ENCODE peak calls at places on chromosomes 5 and 9, in nine cellular contexts. One of them, this sample, is unnamed.

GRCh38 chr5:23631283-23632045 is 124.1 kb downstream of the PRDM9 start:
- DNase-seq in IMR-90: peak; percentile 1
- DNase-seq in astrocyte: no peak
- DNase-seq in transverse colon: no peak
- DNase-seq in kidney epithelial cell: peak; percentile 23
- DNase-seq in ascending aorta: no peak
- DNase-seq in uterus: no peak
- DNase-seq in heart right ventricle: no peak
- DNase-seq in stomach: no peak
- DNase-seq in this sample: peak; percentile 87

GRCh38 chr5:78972654-78973428 is 12.3 kb downstream of the ARSB start:
- DNase-seq in IMR-90: peak; percentile 67
- DNase-seq in astrocyte: peak; percentile 63
- DNase-seq in transverse colon: peak; percentile 42
- DNase-seq in kidney epithelial cell: no peak
- DNase-seq in ascending aorta: no peak
- DNase-seq in uterus: peak; percentile 71
- DNase-seq in heart right ventricle: no peak
- DNase-seq in stomach: peak; percentile 43
- DNase-seq in this sample: no peak

GRCh38 chr9:11149065-11149464 is 536.3 kb upstream of the PTPRD start:
- DNase-seq in IMR-90: no peak
- DNase-seq in astrocyte: no peak
- DNase-seq in transverse colon: no peak
- DNase-seq in kidney epithelial cell: no peak
- DNase-seq in ascending aorta: no peak
- DNase-seq in uterus: no peak
- DNase-seq in heart right ventricle: no peak
- DNase-seq in stomach: no peak
- DNase-seq in this sample: no peak

GRCh38 chr5:164921722-164922121 is 1416.3 kb downstream of the MAT2B start:
- DNase-seq in IMR-90: no peak
- DNase-seq in astrocyte: no peak
- DNase-seq in transverse colon: no peak
- DNase-seq in kidney epithelial cell: no peak
- DNase-seq in ascending aorta: no peak
- DNase-seq in uterus: no peak
- DNase-seq in heart right ventricle: no peak
- DNase-seq in stomach: no peak
- DNase-seq in this sample: no peak

GRCh38 chr5:163504091-163504931 is 1.1 kb upstream of the MAT2B start:
- DNase-seq in IMR-90: peak; percentile 52
- DNase-seq in astrocyte: peak; percentile 62
- DNase-seq in transverse colon: peak; percentile 60
- DNase-seq in kidney epithelial cell: no peak
- DNase-seq in ascending aorta: no peak
- DNase-seq in uterus: peak; percentile 37
- DNase-seq in heart right ventricle: peak; percentile 16
- DNase-seq in stomach: peak; percentile 57
- DNase-seq in this sample: peak; percentile 35

GRCh38 chr5:108615216-108615615 is 132.5 kb upstream of the FER start:
- DNase-seq in IMR-90: peak; percentile 79
- DNase-seq in astrocyte: no peak
- DNase-seq in transverse colon: no peak
- DNase-seq in kidney epithelial cell: no peak
- DNase-seq in ascending aorta: no peak
- DNase-seq in uterus: no peak
- DNase-seq in heart right ventricle: no peak
- DNase-seq in stomach: no peak
- DNase-seq in this sample: peak; percentile 40

GRCh38 chr5:149605998-149606721 is 24.9 kb downstream of the ARHGEF37 start:
- DNase-seq in IMR-90: peak; percentile 82
- DNase-seq in astrocyte: peak; percentile 83
- DNase-seq in transverse colon: peak; percentile 76
- DNase-seq in kidney epithelial cell: peak; percentile 87
- DNase-seq in ascending aorta: no peak
- DNase-seq in uterus: no peak
- DNase-seq in heart right ventricle: no peak
- DNase-seq in stomach: peak; percentile 49
- DNase-seq in this sample: peak; percentile 100

GRCh38 chr5:178310130-178310865 is 77.7 kb upstream of the PHYKPL start:
- DNase-seq in IMR-90: no peak
- DNase-seq in astrocyte: no peak
- DNase-seq in transverse colon: no peak
- DNase-seq in kidney epithelial cell: no peak
- DNase-seq in ascending aorta: no peak
- DNase-seq in uterus: no peak
- DNase-seq in heart right ventricle: peak; percentile 7
- DNase-seq in stomach: no peak
- DNase-seq in this sample: no peak

GRCh38 chr9:110050925-110051355 is 157.0 kb downstream of the C9orf152 start:
- DNase-seq in IMR-90: peak; percentile 95
- DNase-seq in astrocyte: peak; percentile 94
- DNase-seq in transverse colon: no peak
- DNase-seq in kidney epithelial cell: peak; percentile 86
- DNase-seq in ascending aorta: no peak
- DNase-seq in uterus: peak; percentile 60
- DNase-seq in heart right ventricle: no peak
- DNase-seq in stomach: no peak
- DNase-seq in this sample: peak; percentile 96

GRCh38 chr9:91577540-91577939 is 153.9 kb upstream of the NFIL3 start:
- DNase-seq in IMR-90: no peak
- DNase-seq in astrocyte: no peak
- DNase-seq in transverse colon: no peak
- DNase-seq in kidney epithelial cell: no peak
- DNase-seq in ascending aorta: no peak
- DNase-seq in uterus: no peak
- DNase-seq in heart right ventricle: no peak
- DNase-seq in stomach: no peak
- DNase-seq in this sample: no peak

GRCh38 chr5:16618138-16618897 is 1.5 kb upstream of the RETREG1 start:
- DNase-seq in IMR-90: no peak
- DNase-seq in astrocyte: no peak
- DNase-seq in transverse colon: no peak
- DNase-seq in kidney epithelial cell: no peak
- DNase-seq in ascending aorta: no peak
- DNase-seq in uterus: no peak
- DNase-seq in heart right ventricle: no peak
- DNase-seq in stomach: no peak
- DNase-seq in this sample: no peak

GRCh38 chr5:135487839-135488514 is 35.8 kb upstream of the TIFAB start:
- DNase-seq in IMR-90: no peak
- DNase-seq in astrocyte: no peak
- DNase-seq in transverse colon: no peak
- DNase-seq in kidney epithelial cell: no peak
- DNase-seq in ascending aorta: no peak
- DNase-seq in uterus: no peak
- DNase-seq in heart right ventricle: no peak
- DNase-seq in stomach: no peak
- DNase-seq in this sample: no peak
- H3K4me3 ChIP-seq in IMR-90: no peak overlapping the region
- H3K4me3 ChIP-seq in astrocyte: peak overlapping the region; percentile 52
- H3K4me3 ChIP-seq in transverse colon: no peak overlapping the region
- H3K4me3 ChIP-seq in kidney epithelial cell: no peak overlapping the region
- H3K4me3 ChIP-seq in ascending aorta: no peak overlapping the region
- H3K4me3 ChIP-seq in uterus: no peak overlapping the region
- H3K4me3 ChIP-seq in heart right ventricle: no peak overlapping the region
- H3K4me3 ChIP-seq in stomach: no peak overlapping the region
- H3K4me3 ChIP-seq in this sample: no peak overlapping the region

GRCh38 chr5:140112685-140113179 is 1.2 kb upstream of the PURA start:
- DNase-seq in IMR-90: peak; percentile 34
- DNase-seq in astrocyte: peak; percentile 18
- DNase-seq in transverse colon: no peak
- DNase-seq in kidney epithelial cell: no peak
- DNase-seq in ascending aorta: no peak
- DNase-seq in uterus: peak; percentile 18
- DNase-seq in heart right ventricle: no peak
- DNase-seq in stomach: no peak
- DNase-seq in this sample: no peak

GRCh38 chr5:140114341-140115185 is 654 bp downstream of the PURA start:
- DNase-seq in IMR-90: peak; percentile 55
- DNase-seq in astrocyte: peak; percentile 49
- DNase-seq in transverse colon: peak; percentile 71
- DNase-seq in kidney epithelial cell: no peak
- DNase-seq in ascending aorta: peak; percentile 19
- DNase-seq in uterus: peak; percentile 47
- DNase-seq in heart right ventricle: peak; percentile 70
- DNase-seq in stomach: peak; percentile 70
- DNase-seq in this sample: peak; percentile 42

GRCh38 chr5:140113699-140114263 is at the start of gene PURA:
- DNase-seq in IMR-90: peak; percentile 92
- DNase-seq in astrocyte: peak; percentile 75
- DNase-seq in transverse colon: peak; percentile 97
- DNase-seq in kidney epithelial cell: peak; percentile 67
- DNase-seq in ascending aorta: peak; percentile 87
- DNase-seq in uterus: peak; percentile 95
- DNase-seq in heart right ventricle: peak; percentile 97
- DNase-seq in stomach: peak; percentile 97
- DNase-seq in this sample: peak; percentile 84

GRCh38 chr5:140111859-140112551 is 1.9 kb upstream of the PURA start:
- DNase-seq in IMR-90: no peak
- DNase-seq in astrocyte: no peak
- DNase-seq in transverse colon: no peak
- DNase-seq in kidney epithelial cell: no peak
- DNase-seq in ascending aorta: no peak
- DNase-seq in uterus: no peak
- DNase-seq in heart right ventricle: no peak
- DNase-seq in stomach: no peak
- DNase-seq in this sample: no peak

DNA sequence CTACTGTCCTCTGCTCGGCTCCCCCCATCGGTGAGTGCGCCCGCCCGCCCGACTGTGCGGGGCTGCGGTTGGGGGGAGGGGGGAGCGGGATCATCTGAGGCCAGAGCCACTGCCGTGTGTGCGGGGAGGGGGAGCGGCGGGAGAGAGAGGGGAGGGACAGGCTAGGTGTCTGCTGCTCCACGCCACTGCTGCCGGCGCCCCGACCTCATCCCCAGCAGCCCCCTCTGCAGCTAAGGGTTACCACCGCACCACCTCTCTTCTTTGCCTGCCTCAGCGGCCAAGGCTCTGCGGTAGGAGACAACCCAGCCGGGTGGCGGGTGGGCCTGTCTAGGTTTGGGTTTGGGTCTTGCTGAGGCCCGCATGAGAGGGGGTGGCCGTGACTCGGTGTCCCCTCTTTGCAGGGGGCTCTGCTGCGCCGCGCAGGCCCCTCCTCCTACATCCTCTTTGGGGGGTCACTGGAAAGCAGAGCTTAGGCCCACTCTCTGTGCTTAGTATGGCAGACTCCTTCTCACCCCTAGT is 670 bp upstream of the PURA start:
- DNase-seq in IMR-90: no peak
- DNase-seq in astrocyte: no peak
- DNase-seq in transverse colon: peak; percentile 21
- DNase-seq in kidney epithelial cell: no peak
- DNase-seq in ascending aorta: no peak
- DNase-seq in uterus: peak; percentile 23
- DNase-seq in heart right ventricle: peak; percentile 30
- DNase-seq in stomach: no peak
- DNase-seq in this sample: no peak
- TF ChIP-seq CTCF in IMR-90: no peak
- TF ChIP-seq CTCF in astrocyte: no peak
- TF ChIP-seq CTCF in transverse colon: no peak
- TF ChIP-seq CTCF in kidney epithelial cell: no peak
- TF ChIP-seq CTCF in ascending aorta: no peak
- TF ChIP-seq CTCF in uterus: no peak
- TF ChIP-seq CTCF in heart right ventricle: no peak
- TF ChIP-seq CTCF in stomach: no peak
- TF ChIP-seq CTCF in this sample: no peak

GRCh38 chr5:10511741-10512640 is 51.9 kb upstream of the ANKRD33B start:
- DNase-seq in IMR-90: no peak
- DNase-seq in astrocyte: no peak
- DNase-seq in transverse colon: no peak
- DNase-seq in kidney epithelial cell: no peak
- DNase-seq in ascending aorta: no peak
- DNase-seq in uterus: no peak
- DNase-seq in heart right ventricle: no peak
- DNase-seq in stomach: no peak
- DNase-seq in this sample: no peak
- H3K27me3 ChIP-seq in IMR-90: no peaks in the 10 kb centered on the region
- H3K27me3 ChIP-seq in astrocyte: no peaks in the 10 kb centered on the region
- H3K27me3 ChIP-seq in transverse colon: no peaks in the 10 kb centered on the region
- H3K27me3 ChIP-seq in kidney epithelial cell: no peaks in the 10 kb centered on the region
- H3K27me3 ChIP-seq in ascending aorta: no peaks in the 10 kb centered on the region
- H3K27me3 ChIP-seq in uterus: no peaks in the 10 kb centered on the region
- H3K27me3 ChIP-seq in heart right ventricle: no peaks in the 10 kb centered on the region
- H3K27me3 ChIP-seq in stomach: no peaks in the 10 kb centered on the region
- H3K27me3 ChIP-seq in this sample: no peaks in the 10 kb centered on the region

DNA sequence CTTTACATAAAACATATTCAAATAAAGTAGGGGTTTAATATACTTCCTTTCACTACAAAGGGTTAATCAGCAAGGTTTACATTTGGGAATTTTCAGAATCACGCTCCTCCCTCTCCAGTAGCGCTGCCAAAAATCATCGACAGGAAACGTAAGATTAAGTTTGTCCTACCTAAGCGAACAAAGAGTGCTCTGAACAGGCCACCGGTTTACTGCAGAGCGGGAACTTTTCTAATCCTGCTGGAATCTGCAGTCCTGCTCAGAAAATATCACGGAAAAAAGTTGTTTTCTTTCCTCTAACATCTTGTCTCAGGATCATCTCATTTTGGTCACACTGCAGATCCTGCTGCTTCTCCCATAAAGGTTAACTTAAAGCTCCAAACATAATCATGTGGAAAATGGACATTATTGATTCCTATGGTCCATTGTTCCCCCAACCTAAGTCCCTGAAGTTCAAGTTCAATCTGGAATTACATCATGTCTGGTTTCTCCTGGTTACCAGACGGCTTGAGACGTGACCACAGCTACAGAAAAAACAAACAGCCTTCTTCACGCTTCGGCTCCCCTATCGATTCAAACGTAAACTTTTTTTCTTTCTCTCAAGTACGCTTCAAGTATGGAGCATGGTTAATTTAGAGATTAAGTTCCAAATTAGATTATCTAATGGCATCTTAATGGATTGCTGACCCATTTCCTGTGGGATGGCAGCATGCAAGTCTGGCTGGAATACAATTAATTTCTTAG is 217.6 kb downstream of the NFIB start:
- DNase-seq in IMR-90: peak; percentile 62
- DNase-seq in astrocyte: peak; percentile 96
- DNase-seq in transverse colon: no peak
- DNase-seq in kidney epithelial cell: peak; percentile 80
- DNase-seq in ascending aorta: no peak
- DNase-seq in uterus: peak; percentile 36
- DNase-seq in heart right ventricle: no peak
- DNase-seq in stomach: peak; percentile 45
- DNase-seq in this sample: peak; percentile 82
- H3K4me3 ChIP-seq in IMR-90: no peak overlapping the region
- H3K4me3 ChIP-seq in astrocyte: peak overlapping the region; percentile 48
- H3K4me3 ChIP-seq in transverse colon: no peak overlapping the region
- H3K4me3 ChIP-seq in kidney epithelial cell: peak overlapping the region; percentile 8
- H3K4me3 ChIP-seq in ascending aorta: peak overlapping the region; percentile 22
- H3K4me3 ChIP-seq in uterus: no peak overlapping the region
- H3K4me3 ChIP-seq in heart right ventricle: peak overlapping the region; percentile 43
- H3K4me3 ChIP-seq in stomach: peak overlapping the region; percentile 12
- H3K4me3 ChIP-seq in this sample: no peak overlapping the region